ENCODE peak calls at places on chromosomes 16 and 17, in eight cellular contexts. I, T, S, A, L, C, U and Y are unnamed samples.

GRCh38 chr16:48622456-48623303 is 12.7 kb upstream of the N4BP1 start:
- DNase-seq in L (peak), A (no peak), S (no peak), U (no peak), T (no peak), C (peak), I (peak), Y (peak)

GRCh38 chr16:88326611-88327485 is 55.9 kb upstream of the ZNF469 start:
- DNase-seq in C (no peak), S (no peak), T (no peak), I (no peak), U (no peak), A (peak), L (no peak), Y (no peak)

GRCh38 chr16:90035902-90036301 is 16.6 kb upstream of the DBNDD1 start:
- DNase-seq in L (no peak), C (no peak), S (no peak), I (no peak), U (no peak), T (no peak), A (peak), Y (no peak)

GRCh38 chr17:30344283-30345088 is 10.6 kb upstream of the TMIGD1 start:
- DNase-seq in C (peak), I (no peak), S (peak), A (peak), T (peak), L (no peak), U (peak), Y (peak)

GRCh38 chr16:11796227-11797165 is 562 bp downstream of the ZC3H7A start:
- DNase-seq in L (peak), I (peak), A (peak), U (peak), S (peak), T (peak), C (peak), Y (no peak)

GRCh38 chr16:52405441-52405840 is 141.5 kb downstream of the TOX3 start:
- DNase-seq in A (no peak), L (no peak), I (no peak), C (no peak), S (no peak), T (no peak), U (no peak), Y (peak)

GRCh38 chr17:72338847-72339790 is 218.3 kb downstream of the SOX9 start:
- DNase-seq in A (peak), I (no peak), T (peak), C (no peak), S (peak), L (peak), U (peak), Y (peak)

GRCh38 chr17:33493566-33493965 is 200.5 kb upstream of the ASIC2 start:
- DNase-seq in S (no peak), U (no peak), C (no peak), A (no peak), I (no peak), L (no peak), T (no peak), Y (no peak)

GRCh38 chr16:89843409-89844350 is 15.4 kb downstream of the SPIRE2 start:
- DNase-seq in U (no peak), A (no peak), L (no peak), T (no peak), I (no peak), S (no peak), C (no peak), Y (no peak)

GRCh38 chr16:81623365-81624102 is 155.6 kb upstream of the PLCG2 start:
- DNase-seq in A (peak), L (no peak), S (peak), U (no peak), I (no peak), T (no peak), C (peak), Y (peak)

GRCh38 chr16:69741951-69742904 is 12.5 kb downstream of the NOB1 start:
- DNase-seq in I (peak), S (peak), U (peak), T (no peak), L (peak), C (peak), A (peak), Y (peak)

GRCh38 chr17:77203436-77203835 is 62.7 kb downstream of the SEC14L1 start:
- DNase-seq in A (no peak), S (no peak), T (no peak), C (no peak), I (no peak), U (no peak), L (no peak), Y (no peak)

GRCh38 chr16:64629622-64630021 is 492.2 kb downstream of the CDH11 start:
- DNase-seq in C (no peak), I (no peak), A (peak), L (no peak), T (no peak), U (no peak), S (no peak), Y (peak)

GRCh38 chr16:88415381-88416323 is 32.9 kb downstream of the ZNF469 start:
- DNase-seq in S (no peak), I (no peak), A (no peak), U (no peak), C (no peak), T (no peak), L (no peak), Y (no peak)

GRCh38 chr17:63514477-63514876 is 8.7 kb upstream of the KCNH6 start:
- DNase-seq in T (no peak), A (no peak), L (no peak), C (no peak), U (no peak), I (no peak), S (no peak), Y (no peak)

GRCh38 chr17:71342726-71343125 is 778.1 kb upstream of the SOX9 start:
- DNase-seq in S (no peak), U (no peak), L (no peak), A (no peak), C (no peak), I (no peak), T (no peak), Y (no peak)

GRCh38 chr16:58018803-58019202 is 6.8 kb upstream of the MMP15 start:
- DNase-seq in A (no peak), C (no peak), S (no peak), I (no peak), T (no peak), U (no peak), L (no peak), Y (no peak)
- TF ChIP-seq CTCF in A (no peak), C (no peak), S (no peak), I (no peak), T (no peak), U (no peak), L (no peak), Y (no peak)

GRCh38 chr16:66296591-66296990 is 69.9 kb upstream of the CDH5 start:
- DNase-seq in S (no peak), T (no peak), C (peak), A (no peak), U (no peak), I (peak), L (peak), Y (no peak)
- H3K4me3 ChIP-seq in S (no peak), T (no peak), C (no peak), A (no peak), U (no peak), I (no peak), L (no peak), Y (no peak)

GRCh38 chr16:55846598-55847346 is 13.9 kb upstream of the CES1 start:
- DNase-seq in I (no peak), U (no peak), T (no peak), C (no peak), A (no peak), S (no peak), L (no peak), Y (no peak)

GRCh38 chr16:55842369-55843104 is 9.6 kb upstream of the CES1 start:
- DNase-seq in A (peak), T (peak), I (no peak), S (peak), L (no peak), U (peak), C (no peak), Y (peak)

GRCh38 chr16:55843105-55843395 is 10.2 kb upstream of the CES1 start:
- DNase-seq in C (no peak), L (no peak), I (no peak), A (no peak), S (no peak), T (no peak), U (no peak), Y (no peak)
- TF ChIP-seq CTCF in C (no peak), L (no peak), I (peak), A (no peak), S (no peak), T (no peak), U (no peak), Y (no peak)

DNA sequence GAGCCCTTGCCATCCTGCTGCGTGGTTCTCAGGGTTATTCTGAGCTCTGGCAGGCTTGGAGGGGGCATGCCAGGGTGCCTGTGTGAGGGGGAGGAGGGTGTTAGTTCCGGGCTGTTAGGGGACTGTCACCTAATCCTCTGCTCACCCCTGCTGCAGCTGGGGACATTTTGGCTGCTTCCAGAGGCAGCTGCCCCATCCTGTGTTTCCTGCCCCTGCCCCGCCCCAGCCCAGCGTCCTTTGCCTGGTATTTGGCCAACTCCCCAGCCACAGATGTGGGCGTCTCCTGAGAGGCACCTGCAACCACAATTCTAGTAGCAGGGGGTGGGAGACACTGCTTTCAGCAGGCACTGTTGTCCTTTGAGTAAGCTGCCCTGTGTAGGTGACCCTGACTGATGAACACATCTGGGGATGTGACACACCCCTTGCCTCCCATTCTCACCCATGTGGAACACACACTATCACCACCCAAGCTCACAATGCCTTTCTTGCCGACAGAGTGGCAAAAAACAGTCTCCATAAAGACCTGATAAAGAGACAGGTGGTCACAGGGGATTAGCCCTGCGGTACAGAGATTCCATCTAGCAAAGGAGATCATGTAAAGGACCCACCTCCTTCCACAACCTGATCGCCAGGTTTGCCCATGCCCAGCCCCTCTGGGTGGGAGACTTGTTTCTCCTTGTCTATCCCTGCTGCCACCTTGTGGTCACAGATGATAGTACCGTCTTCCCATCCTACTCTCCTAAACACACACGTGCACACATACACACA is at the start of gene CHRNE:
- DNase-seq in A (peak), T (peak), S (peak), L (peak), C (peak), I (peak), U (peak), Y (peak)
- H3K4me3 ChIP-seq in A (no peak), T (no peak), S (no peak), L (no peak), C (no peak), I (no peak), U (no peak), Y (no peak)

GRCh38 chr16:27195068-27195741 is 8.1 kb upstream of the KDM8 start:
- DNase-seq in S (no peak), T (no peak), A (no peak), C (no peak), I (no peak), L (no peak), U (no peak), Y (peak)

GRCh38 chr16:27191352-27191924 is 11.9 kb upstream of the KDM8 start:
- DNase-seq in A (no peak), S (no peak), T (no peak), U (no peak), C (no peak), L (no peak), I (no peak), Y (no peak)

GRCh38 chr16:27190316-27190871 is 12.9 kb upstream of the KDM8 start:
- DNase-seq in I (no peak), S (no peak), U (no peak), L (no peak), T (no peak), A (no peak), C (no peak), Y (no peak)

GRCh38 chr16:27195941-27196595 is 7.3 kb upstream of the KDM8 start:
- DNase-seq in L (no peak), T (no peak), S (no peak), A (no peak), I (no peak), C (no peak), U (no peak), Y (no peak)

GRCh38 chr16:27193300-27193990 is 9.9 kb upstream of the KDM8 start:
- DNase-seq in A (peak), T (no peak), S (no peak), U (no peak), L (no peak), I (no peak), C (no peak), Y (no peak)
- TF ChIP-seq CTCF in A (peak), T (no peak), S (peak), U (no peak), L (no peak), I (no peak), C (no peak), Y (peak)

DNA sequence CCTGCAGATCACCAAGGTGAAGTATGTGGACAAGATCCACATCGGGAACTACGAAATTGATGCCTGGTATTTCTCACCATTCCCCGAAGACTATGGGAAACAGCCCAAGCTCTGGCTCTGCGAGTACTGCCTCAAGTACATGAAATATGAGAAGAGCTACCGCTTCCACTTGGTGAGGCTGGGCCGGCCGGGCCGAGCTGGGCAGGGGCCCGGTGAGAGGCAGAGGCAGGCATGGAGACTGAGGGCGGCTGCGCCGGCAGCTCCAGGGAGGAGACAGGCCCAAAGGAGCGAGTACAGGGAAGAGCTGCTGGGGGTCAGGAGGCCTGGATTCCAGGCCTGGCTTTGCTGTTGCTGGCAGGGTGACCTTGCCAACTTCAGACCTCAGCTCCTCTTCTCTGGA is 8.3 kb downstream of the PRSS8 start:
- DNase-seq in I (no peak), L (no peak), U (no peak), C (no peak), T (no peak), A (no peak), S (no peak), Y (no peak)
- H3K4me3 ChIP-seq in I (no peak), L (no peak), U (no peak), C (no peak), T (no peak), A (no peak), S (no peak), Y (no peak)

GRCh38 chr16:5502467-5502869 is 404.9 kb upstream of the EEF2KMT start:
- DNase-seq in L (no peak), I (no peak), U (no peak), C (no peak), T (no peak), S (peak), A (no peak), Y (no peak)
- TF ChIP-seq CTCF in L (no peak), I (no peak), U (peak), C (peak), T (peak), S (no peak), A (no peak), Y (no peak)

DNA sequence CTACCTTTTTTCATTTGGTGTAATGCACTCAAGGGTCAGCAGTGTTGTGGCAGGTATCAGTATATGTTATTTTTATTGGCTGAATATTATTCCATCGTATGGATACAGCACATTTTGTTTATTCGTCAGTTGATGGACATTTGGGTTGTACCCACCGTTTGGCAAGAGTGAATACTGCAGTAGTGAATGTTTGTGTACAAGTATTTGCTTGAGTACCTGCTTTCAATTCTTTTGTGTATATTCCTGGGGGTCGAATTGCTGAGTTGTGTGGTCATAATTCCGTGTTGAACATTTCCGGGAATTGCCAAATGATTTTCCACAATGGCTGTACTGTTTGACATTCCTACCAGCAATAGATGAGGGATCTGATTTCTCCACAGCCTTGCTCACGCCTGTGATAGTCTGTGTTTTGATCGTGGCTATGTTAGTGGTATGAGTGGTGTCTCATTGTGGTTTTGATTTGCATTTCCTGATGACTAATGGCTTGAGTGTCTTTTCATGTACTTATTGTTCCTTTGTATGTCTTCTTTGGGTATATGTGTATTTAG is 108.4 kb downstream of the OR1D5 start:
- DNase-seq in C (peak), L (no peak), S (no peak), I (peak), A (peak), U (no peak), T (peak), Y (peak)
- H3K4me3 ChIP-seq in C (no peak), L (no peak), S (no peak), I (no peak), A (no peak), U (no peak), T (no peak), Y (no peak)